ENCODE peak calls at places on chromosome 11, in six cellular contexts. One of them, this sample, is unnamed.

GRCh38 chr11:26753738-26754504 is 32.1 kb upstream of the SLC5A12 start:
- DNase-seq in activated CD4-positive, alpha-beta T cell treated with anti-CD3 and anti-CD28 coated beads, Interleukin-2, amount 50 U/mL, for 48 hours: peak
- DNase-seq in small intestine: peak
- DNase-seq in EH: peak
- DNase-seq in astrocyte of the spinal cord: peak
- DNase-seq in stimulated activated naive CD8-positive, alpha-beta T cell treated with anti-CD3 and anti-CD28 coated beads, Interleukin-15, amount 100 ng/mL, for 72 hours: no peak
- DNase-seq in this sample: peak

GRCh38 chr11:68965901-68966868 is 14.6 kb downstream of the MRGPRD start:
- DNase-seq in activated CD4-positive, alpha-beta T cell treated with anti-CD3 and anti-CD28 coated beads, Interleukin-2, amount 50 U/mL, for 48 hours: no peak
- DNase-seq in small intestine: no peak
- DNase-seq in EH: no peak
- DNase-seq in astrocyte of the spinal cord: no peak
- DNase-seq in stimulated activated naive CD8-positive, alpha-beta T cell treated with anti-CD3 and anti-CD28 coated beads, Interleukin-15, amount 100 ng/mL, for 72 hours: no peak
- DNase-seq in this sample: no peak

GRCh38 chr11:121389651-121390050 is 62.5 kb upstream of the SORL1 start:
- DNase-seq in activated CD4-positive, alpha-beta T cell treated with anti-CD3 and anti-CD28 coated beads, Interleukin-2, amount 50 U/mL, for 48 hours: no peak
- DNase-seq in small intestine: no peak
- DNase-seq in EH: no peak
- DNase-seq in astrocyte of the spinal cord: peak
- DNase-seq in stimulated activated naive CD8-positive, alpha-beta T cell treated with anti-CD3 and anti-CD28 coated beads, Interleukin-15, amount 100 ng/mL, for 72 hours: no peak
- DNase-seq in this sample: no peak

GRCh38 chr11:38553033-38553432 is 1955.0 kb upstream of the RAG2 start:
- DNase-seq in activated CD4-positive, alpha-beta T cell treated with anti-CD3 and anti-CD28 coated beads, Interleukin-2, amount 50 U/mL, for 48 hours: no peak
- DNase-seq in small intestine: no peak
- DNase-seq in EH: no peak
- DNase-seq in astrocyte of the spinal cord: peak
- DNase-seq in stimulated activated naive CD8-positive, alpha-beta T cell treated with anti-CD3 and anti-CD28 coated beads, Interleukin-15, amount 100 ng/mL, for 72 hours: no peak
- DNase-seq in this sample: no peak

GRCh38 chr11:64599698-64600211 is 8.7 kb downstream of the SLC22A12 start:
- DNase-seq in activated CD4-positive, alpha-beta T cell treated with anti-CD3 and anti-CD28 coated beads, Interleukin-2, amount 50 U/mL, for 48 hours: no peak
- DNase-seq in small intestine: no peak
- DNase-seq in EH: no peak
- DNase-seq in astrocyte of the spinal cord: no peak
- DNase-seq in stimulated activated naive CD8-positive, alpha-beta T cell treated with anti-CD3 and anti-CD28 coated beads, Interleukin-15, amount 100 ng/mL, for 72 hours: no peak
- DNase-seq in this sample: no peak

GRCh38 chr11:83523676-83524075 is 237.5 kb upstream of the CCDC90B start:
- DNase-seq in activated CD4-positive, alpha-beta T cell treated with anti-CD3 and anti-CD28 coated beads, Interleukin-2, amount 50 U/mL, for 48 hours: no peak
- DNase-seq in small intestine: no peak
- DNase-seq in EH: peak
- DNase-seq in astrocyte of the spinal cord: no peak
- DNase-seq in stimulated activated naive CD8-positive, alpha-beta T cell treated with anti-CD3 and anti-CD28 coated beads, Interleukin-15, amount 100 ng/mL, for 72 hours: no peak
- DNase-seq in this sample: no peak

GRCh38 chr11:60633645-60634044 is 65.8 kb upstream of the MS4A8 start:
- DNase-seq in activated CD4-positive, alpha-beta T cell treated with anti-CD3 and anti-CD28 coated beads, Interleukin-2, amount 50 U/mL, for 48 hours: no peak
- DNase-seq in small intestine: no peak
- DNase-seq in EH: no peak
- DNase-seq in astrocyte of the spinal cord: no peak
- DNase-seq in stimulated activated naive CD8-positive, alpha-beta T cell treated with anti-CD3 and anti-CD28 coated beads, Interleukin-15, amount 100 ng/mL, for 72 hours: no peak
- DNase-seq in this sample: no peak

GRCh38 chr11:14148653-14149273 is 186.2 kb downstream of the SPON1 start:
- DNase-seq in activated CD4-positive, alpha-beta T cell treated with anti-CD3 and anti-CD28 coated beads, Interleukin-2, amount 50 U/mL, for 48 hours: no peak
- DNase-seq in small intestine: peak
- DNase-seq in EH: peak
- DNase-seq in astrocyte of the spinal cord: peak
- DNase-seq in stimulated activated naive CD8-positive, alpha-beta T cell treated with anti-CD3 and anti-CD28 coated beads, Interleukin-15, amount 100 ng/mL, for 72 hours: no peak
- DNase-seq in this sample: peak

GRCh38 chr11:113667801-113668200 is 38.3 kb downstream of the TMPRSS5 start:
- DNase-seq in activated CD4-positive, alpha-beta T cell treated with anti-CD3 and anti-CD28 coated beads, Interleukin-2, amount 50 U/mL, for 48 hours: no peak
- DNase-seq in small intestine: no peak
- DNase-seq in EH: peak
- DNase-seq in astrocyte of the spinal cord: no peak
- DNase-seq in stimulated activated naive CD8-positive, alpha-beta T cell treated with anti-CD3 and anti-CD28 coated beads, Interleukin-15, amount 100 ng/mL, for 72 hours: no peak
- DNase-seq in this sample: peak

GRCh38 chr11:120564573-120565301 is 53.2 kb downstream of the GRIK4 start:
- DNase-seq in activated CD4-positive, alpha-beta T cell treated with anti-CD3 and anti-CD28 coated beads, Interleukin-2, amount 50 U/mL, for 48 hours: peak
- DNase-seq in small intestine: no peak
- DNase-seq in EH: peak
- DNase-seq in astrocyte of the spinal cord: peak
- DNase-seq in stimulated activated naive CD8-positive, alpha-beta T cell treated with anti-CD3 and anti-CD28 coated beads, Interleukin-15, amount 100 ng/mL, for 72 hours: peak
- DNase-seq in this sample: no peak

GRCh38 chr11:34181254-34181653 is 75.8 kb downstream of the NAT10 start:
- DNase-seq in activated CD4-positive, alpha-beta T cell treated with anti-CD3 and anti-CD28 coated beads, Interleukin-2, amount 50 U/mL, for 48 hours: no peak
- DNase-seq in small intestine: no peak
- DNase-seq in EH: no peak
- DNase-seq in astrocyte of the spinal cord: no peak
- DNase-seq in stimulated activated naive CD8-positive, alpha-beta T cell treated with anti-CD3 and anti-CD28 coated beads, Interleukin-15, amount 100 ng/mL, for 72 hours: no peak
- DNase-seq in this sample: no peak

GRCh38 chr11:134150195-134150903 is 73.4 kb downstream of the NCAPD3 start:
- DNase-seq in activated CD4-positive, alpha-beta T cell treated with anti-CD3 and anti-CD28 coated beads, Interleukin-2, amount 50 U/mL, for 48 hours: peak
- DNase-seq in small intestine: no peak
- DNase-seq in EH: no peak
- DNase-seq in astrocyte of the spinal cord: no peak
- DNase-seq in stimulated activated naive CD8-positive, alpha-beta T cell treated with anti-CD3 and anti-CD28 coated beads, Interleukin-15, amount 100 ng/mL, for 72 hours: no peak
- DNase-seq in this sample: no peak